ENCODE peak calls at places on chromosomes 4 and X, in five cellular contexts. G is mesenchymal stem cell, P is kidney, Q is testis, U is H7. B is an unnamed sample.

GRCh38 chr4:101643201-101643600 is 147.3 kb upstream of the BANK1 start:
- DNase-seq in G (no peak), Q (no peak), U (no peak), P (no peak), B (no peak)

GRCh38 chr4:101049549-101050001 is 297.8 kb downstream of the PPP3CA start:
- DNase-seq in Q (no peak), U (no peak), G (no peak), P (no peak), B (no peak)

GRCh38 chr4:122163301-122163700 is 11.2 kb downstream of the BLTP1 start:
- DNase-seq in U (no peak), P (no peak), G (no peak), Q (no peak), B (no peak)

GRCh38 chr4:151689211-151689991 is 71.4 kb downstream of the GATB start:
- DNase-seq in G (no peak), U (no peak), P (no peak), Q (no peak), B (no peak)

GRCh38 chr4:60913026-60913425 is 287.1 kb upstream of the ADGRL3 start:
- DNase-seq in G (peak), P (no peak), U (no peak), Q (no peak), B (no peak)

GRCh38 chrX:104913348-104913747 is 307.1 kb downstream of the TEX13A start:
- DNase-seq in U (peak), G (peak), P (no peak), Q (peak), B (no peak)

GRCh38 chr4:37767546-37767945 is 58.9 kb upstream of the PGM2 start:
- DNase-seq in Q (peak), P (peak), U (no peak), G (no peak), B (peak)

GRCh38 chr4:47154816-47155370 is 123.5 kb downstream of the GABRB1 start:
- DNase-seq in P (no peak), Q (no peak), G (no peak), U (no peak), B (no peak)

GRCh38 chr4:83830138-83830537 is 294.2 kb downstream of the GPAT3 start:
- DNase-seq in P (no peak), U (no peak), Q (no peak), G (no peak), B (no peak)

DNA sequence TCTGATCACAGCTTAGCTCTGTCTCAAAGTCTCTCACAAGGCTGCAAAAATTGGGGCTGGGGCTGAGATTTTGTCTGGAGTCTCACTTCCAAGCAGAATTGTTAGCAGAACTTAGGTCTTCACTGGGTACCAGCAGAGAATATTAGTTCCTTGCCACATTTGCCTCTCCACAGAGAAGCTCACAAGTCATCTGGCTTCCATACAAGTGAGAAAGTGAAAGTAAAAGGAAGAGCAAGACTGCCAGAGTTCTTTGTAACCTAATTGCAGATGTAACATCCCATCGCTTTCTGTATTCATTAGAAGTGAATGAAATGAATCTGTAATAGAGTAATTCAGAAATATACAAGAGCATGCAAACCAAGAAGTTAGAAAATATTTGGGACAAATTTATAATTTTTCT is 624.1 kb upstream of the GNPDA2 start:
- DNase-seq in Q (no peak), U (no peak), P (no peak), G (peak), B (no peak)
- H3K4me3 ChIP-seq in Q (no peak), U (no peak), P (peak), G (no peak), B (no peak)

GRCh38 chr4:158314756-158315487 is 104.6 kb downstream of the TMEM144 start:
- DNase-seq in U (no peak), P (no peak), G (peak), Q (no peak), B (peak)
- H3K4me3 ChIP-seq in U (no peak), P (no peak), G (no peak), Q (no peak), B (no peak)

GRCh38 chr4:139297001-139297410 is 4.3 kb upstream of the NAA15 start:
- DNase-seq in U (no peak), Q (no peak), G (peak), P (no peak), B (no peak)

GRCh38 chr4:139301143-139301820 is at the start of gene NAA15:
- DNase-seq in U (peak), Q (peak), G (peak), P (peak), B (peak)

GRCh38 chr4:139300431-139301142 is 718 bp upstream of the NAA15 start:
- DNase-seq in U (peak), P (no peak), G (peak), Q (no peak), B (peak)

GRCh38 chr4:139301821-139302611 is at the start of gene NDUFC1:
- DNase-seq in P (peak), U (peak), Q (peak), G (peak), B (peak)

DNA sequence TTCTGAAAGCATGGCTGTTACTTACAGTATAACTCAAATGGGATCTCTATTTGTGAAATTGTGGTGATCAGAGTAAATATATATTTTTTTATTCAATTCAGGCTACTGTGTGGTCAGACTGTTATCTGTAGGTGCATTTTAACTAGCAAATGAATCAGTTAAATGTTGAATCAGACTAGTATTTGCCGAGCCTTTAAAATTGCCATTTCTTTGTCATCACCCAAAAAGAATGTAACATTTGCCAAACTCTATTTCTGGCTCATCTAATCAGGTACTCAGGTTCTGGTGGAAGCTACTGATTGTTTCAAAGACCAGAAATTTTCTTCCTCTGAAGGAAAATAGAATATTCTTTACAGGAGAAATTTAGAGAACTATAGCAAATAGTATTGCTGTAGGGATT is 1.8 kb upstream of the NAA15 start:
- DNase-seq in G (no peak), P (no peak), U (no peak), Q (no peak), B (no peak)
- H3K4me3 ChIP-seq in G (no peak), P (peak), U (no peak), Q (no peak), B (no peak)

GRCh38 chr4:103152381-103152780 is 45.8 kb downstream of the CENPE start:
- DNase-seq in U (no peak), G (no peak), P (no peak), Q (no peak), B (no peak)
- H3K4me3 ChIP-seq in U (no peak), G (no peak), P (no peak), Q (no peak), B (no peak)

DNA sequence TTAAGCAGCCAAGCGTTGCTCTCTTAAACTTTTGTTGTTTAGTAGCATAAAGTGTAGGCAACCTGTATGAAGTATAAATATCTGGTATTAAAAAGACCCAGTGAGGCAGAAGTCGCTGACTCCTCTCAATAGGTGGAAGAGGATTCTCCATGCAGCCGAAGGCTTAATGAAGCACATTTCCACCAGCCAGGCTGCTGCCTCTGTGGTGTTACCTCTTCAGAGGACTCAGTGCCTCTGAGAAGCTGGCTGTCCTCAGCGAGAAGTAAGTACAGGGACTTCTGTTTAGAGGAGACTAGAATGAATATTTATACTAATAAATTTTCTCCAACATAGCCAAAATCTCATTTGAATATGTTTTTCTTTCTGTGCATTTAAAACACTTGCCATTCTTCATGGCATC is 6.0 kb downstream of the SORBS2 start:
- DNase-seq in G (no peak), P (no peak), Q (no peak), U (no peak), B (no peak)
- H3K4me3 ChIP-seq in G (no peak), P (no peak), Q (no peak), U (no peak), B (no peak)

GRCh38 chr4:1795304-1796195 is 2.5 kb downstream of the FGFR3 start:
- DNase-seq in Q (no peak), G (no peak), P (no peak), U (peak), B (no peak)
- H3K4me3 ChIP-seq in Q (peak), G (no peak), P (peak), U (peak), B (no peak)

DNA sequence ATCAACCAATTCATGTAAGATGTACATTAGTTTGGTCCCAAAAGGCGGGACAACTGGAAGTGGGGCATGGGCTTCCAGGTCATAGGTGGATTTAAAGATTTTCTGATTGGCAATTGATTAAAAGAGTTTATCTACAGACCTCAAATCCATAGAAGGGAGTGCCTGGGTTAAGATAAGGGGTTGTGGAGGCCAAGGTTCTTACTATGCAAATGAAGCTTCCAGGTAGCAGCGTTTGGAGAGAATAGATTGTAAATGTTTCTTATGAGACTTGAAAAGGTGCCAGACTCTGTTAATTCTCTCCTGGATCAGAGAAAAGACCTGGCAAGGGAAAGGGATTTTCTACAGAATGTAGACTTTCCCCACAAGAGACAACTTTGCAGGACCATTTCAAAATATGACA is 2.4 kb downstream of the MGST2 start:
- DNase-seq in U (no peak), P (no peak), Q (no peak), G (no peak), B (no peak)
- H3K4me3 ChIP-seq in U (no peak), P (peak), Q (no peak), G (no peak), B (no peak)

DNA sequence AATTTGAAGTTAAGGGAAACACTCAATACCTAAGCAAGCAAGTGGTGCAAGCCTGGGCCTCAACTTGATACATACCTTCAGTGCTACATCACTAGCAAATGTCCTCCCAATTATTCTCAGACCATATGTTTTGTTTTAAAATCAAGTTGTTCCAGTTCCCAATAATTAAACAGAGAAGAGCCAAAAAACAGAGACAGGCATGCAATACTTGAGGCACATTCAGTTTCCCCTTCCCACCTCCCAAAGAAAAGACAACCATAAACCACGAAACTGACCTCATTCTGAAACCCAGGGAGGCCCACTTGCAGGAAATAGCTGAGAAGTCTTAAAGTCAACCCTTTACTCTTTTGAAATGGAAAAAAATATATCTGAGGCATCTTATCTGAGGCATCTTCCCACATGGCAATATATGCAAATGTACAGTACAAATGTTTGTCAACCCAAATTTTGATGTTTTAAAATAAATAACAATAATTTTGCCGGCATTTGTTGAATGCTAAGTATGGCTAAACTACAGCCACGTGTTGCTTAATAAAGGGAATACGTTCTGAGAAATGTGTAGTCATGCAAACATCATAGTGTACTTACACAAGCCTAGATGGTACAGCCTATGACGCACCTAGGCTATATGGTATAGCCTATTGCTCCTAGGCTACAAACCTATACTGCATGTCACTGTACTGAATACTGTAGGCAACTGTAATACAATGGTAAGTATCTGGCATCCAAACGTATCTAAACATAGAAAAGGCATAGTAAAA is 147.5 kb downstream of the TSPAN5 start:
- DNase-seq in U (no peak), P (no peak), Q (no peak), G (peak), B (peak)
- H3K4me3 ChIP-seq in U (no peak), P (no peak), Q (no peak), G (no peak), B (no peak)

B was measured in brain microvascular endothelial cell.